ENCODE peak calls at places on chromosomes 16 and 17, in six cellular contexts. F is stimulated activated CD8-positive, alpha-beta memory T cell treated with anti-CD3 and anti-CD28 coated beads, Interleukin-4, amount 100 ng/mL, for 24 hours; D is Calu3; V is memory B cell; P is lung microvascular endothelial cell; W is globus pallidus. E is an unnamed sample.

GRCh38 chr16:85193876-85194275 is 81.6 kb upstream of the CIBAR2 start:
- DNase-seq in F (no peak), P (no peak), V (no peak), W (no peak), D (no peak), E (no peak)

GRCh38 chr16:85490971-85491771 is 122.0 kb upstream of the GSE1 start:
- DNase-seq in V (peak), P (peak), D (peak), F (peak), W (no peak), E (no peak)

GRCh38 chr16:46629331-46629843 is 8.2 kb upstream of the SHCBP1 start:
- DNase-seq in V (no peak), D (peak), W (no peak), F (no peak), P (peak), E (no peak)

GRCh38 chr16:67967956-67968439 is 439 bp downstream of the SLC12A4 start:
- DNase-seq in V (peak), W (no peak), D (peak), F (peak), P (peak), E (no peak)

GRCh38 chr17:44536090-44536960 is 21.0 kb upstream of the FZD2 start:
- DNase-seq in V (no peak), W (no peak), P (peak), F (no peak), D (no peak), E (no peak)

GRCh38 chr16:66093217-66093616 is 273.3 kb upstream of the CDH5 start:
- DNase-seq in W (no peak), P (no peak), F (no peak), D (no peak), V (no peak), E (no peak)

GRCh38 chr17:67050476-67051154 is 6.3 kb downstream of the CACNG1 start:
- DNase-seq in P (no peak), D (no peak), W (no peak), F (no peak), V (no peak), E (no peak)

GRCh38 chr17:62627219-62627903 is at the start of gene MRC2:
- DNase-seq in F (peak), P (peak), V (no peak), D (peak), W (no peak), E (no peak)